ENCODE peak calls at places on chromosomes 16 and 17, in four cellular contexts. U is endothelial cell of umbilical vein, V is right atrium auricular region, K is right lobe of liver. O is an unnamed sample.
A peak's percentile ranks its signal among the peaks of the same experiment; 100 is the strongest.

GRCh38 chr17:8175795-8176196 is 384 bp downstream of the TMEM107 start:
- DNase-seq in K (no peak), V (no peak), U (no peak), O (no peak)

GRCh38 chr16:11793840-11794239 is 3.2 kb downstream of the ZC3H7A start:
- DNase-seq in U (no peak), V (no peak), K (no peak), O (no peak)

GRCh38 chr17:56292010-56292409 is 138.7 kb downstream of the ANKFN1 start:
- DNase-seq in K (no peak), U (peak; percentile 84), V (no peak), O (no peak)

GRCh38 chr17:82228278-82228841 is 482 bp upstream of the SLC16A3 start:
- DNase-seq in V (no peak), K (peak; percentile 69), U (peak; percentile 31), O (no peak)

GRCh38 chr17:78903101-78903779 is at the start of gene CEP295NL:
- DNase-seq in V (no peak), U (no peak), K (no peak), O (no peak)

GRCh38 chr16:67445441-67445912 is 14.6 kb downstream of the HSD11B2 start:
- DNase-seq in V (no peak), U (no peak), K (peak; percentile 96), O (no peak)

GRCh38 chr16:78761427-78761826 is 662.0 kb downstream of the WWOX start:
- DNase-seq in V (no peak), K (no peak), U (no peak), O (no peak)

GRCh38 chr16:52549011-52549692 is 2.2 kb upstream of the TOX3 start:
- DNase-seq in K (no peak), U (no peak), V (no peak), O (peak; percentile 48)

GRCh38 chr16:14151256-14152030 is 80.3 kb downstream of the MRTFB start:
- DNase-seq in V (no peak), K (peak; percentile 73), U (no peak), O (no peak)

GRCh38 chr17:75181608-75182318 is 996 bp downstream of the SUMO2 start:
- DNase-seq in K (peak; percentile 55), U (peak; percentile 38), V (no peak), O (no peak)

GRCh38 chr17:56222255-56222654 is 69.0 kb downstream of the ANKFN1 start:
- DNase-seq in V (no peak), K (no peak), U (no peak), O (no peak)

GRCh38 chr16:12317121-12317810 is 340.7 kb downstream of the SNX29 start:
- DNase-seq in V (no peak), K (no peak), U (no peak), O (no peak)

GRCh38 chr16:54422159-54422558 is 135.6 kb upstream of the IRX3 start:
- DNase-seq in V (no peak), U (no peak), K (peak; percentile 85), O (no peak)

GRCh38 chr16:70695351-70696070 is 9.7 kb upstream of the MTSS2 start:
- DNase-seq in U (peak; percentile 86), K (no peak), V (no peak), O (no peak)

GRCh38 chr17:8155341-8156173 is 3.4 kb upstream of the PER1 start:
- DNase-seq in V (no peak), U (no peak), K (no peak), O (no peak)

GRCh38 chr17:70060415-70060814 is 14.6 kb upstream of the KCNJ16 start:
- DNase-seq in K (no peak), U (no peak), V (no peak), O (no peak)

GRCh38 chr16:17776888-17777287 is 306.1 kb upstream of the XYLT1 start:
- DNase-seq in K (no peak), V (no peak), U (no peak), O (no peak)

GRCh38 chr16:84993926-84994325 is 17.4 kb downstream of the ZDHHC7 start:
- DNase-seq in K (no peak), V (no peak), U (no peak), O (no peak)

GRCh38 chr17:60395508-60396065 is 3.7 kb upstream of the USP32 start:
- DNase-seq in K (no peak), V (no peak), U (no peak), O (no peak)

GRCh38 chr17:52025231-52025630 is 133.3 kb downstream of the CA10 start:
- DNase-seq in U (no peak), K (no peak), V (no peak), O (no peak)

GRCh38 chr16:23821875-23822688 is 13.7 kb upstream of the PRKCB start:
- DNase-seq in V (no peak), K (no peak), U (no peak), O (no peak)

GRCh38 chr17:78362671-78363070 is 2.8 kb upstream of the SOCS3 start:
- DNase-seq in K (no peak), U (no peak), V (no peak), O (no peak)

GRCh38 chr17:63440127-63440769 is 5.9 kb downstream of the CYB561 start:
- DNase-seq in U (no peak), K (no peak), V (no peak), O (no peak)

GRCh38 chr17:5249615-5250014 is 15.0 kb upstream of the SCIMP start:
- DNase-seq in U (peak; percentile 75), K (peak; percentile 58), V (peak; percentile 69), O (peak; percentile 50)

GRCh38 chr17:27544350-27545131 is 86.4 kb upstream of the LGALS9 start:
- DNase-seq in K (no peak), U (no peak), V (no peak), O (no peak)

GRCh38 chr16:23216658-23217246 is 34.2 kb downstream of the SCNN1G start:
- DNase-seq in V (no peak), U (no peak), K (no peak), O (no peak)

GRCh38 chr17:43033947-43034622 is 9.1 kb downstream of the RND2 start:
- DNase-seq in K (no peak), V (no peak), U (no peak), O (no peak)

GRCh38 chr17:43545383-43545632 is 832 bp downstream of the ETV4 start:
- DNase-seq in V (no peak), K (no peak), U (no peak), O (no peak)

GRCh38 chr16:85168732-85169256 is 56.5 kb upstream of the CIBAR2 start:
- DNase-seq in U (no peak), K (peak; percentile 79), V (peak; percentile 73), O (no peak)

GRCh38 chr16:17301593-17302135 is 169.1 kb downstream of the XYLT1 start:
- DNase-seq in U (no peak), V (no peak), K (no peak), O (no peak)

GRCh38 chr16:88772871-88773811 is 11.9 kb downstream of the PIEZO1 start:
- DNase-seq in V (no peak), K (no peak), U (no peak), O (no peak)

GRCh38 chr17:5500247-5500803 is 14.0 kb downstream of the MIS12 start:
- DNase-seq in V (no peak), K (no peak), U (peak; percentile 16), O (no peak)

GRCh38 chr16:89054261-89054661 is 39.4 kb upstream of the ACSF3 start:
- DNase-seq in V (no peak), K (no peak), U (no peak), O (no peak)

GRCh38 chr17:48608921-48609505 is 1.8 kb downstream of the HOXB7 start:
- DNase-seq in U (no peak), K (no peak), V (no peak), O (no peak)

GRCh38 chr17:48611213-48611612 is 396 bp upstream of the HOXB7 start:
- DNase-seq in V (no peak), U (no peak), K (no peak), O (no peak)

GRCh38 chr17:48609754-48610281 is 999 bp downstream of the HOXB7 start:
- DNase-seq in K (no peak), V (no peak), U (no peak), O (no peak)

GRCh38 chr17:48611681-48612455 is 1.1 kb upstream of the HOXB7 start:
- DNase-seq in U (peak; percentile 39), K (no peak), V (no peak), O (no peak)

GRCh38 chr17:48610282-48611211 is at the start of gene HOXB7:
- DNase-seq in U (peak; percentile 79), K (no peak), V (no peak), O (no peak)
- H3K27me3 ChIP-seq in U (peaks cover 5% of the 10 kb centered on the region), K (peaks cover 24% of the 10 kb centered on the region), V (peaks cover 71% of the 10 kb centered on the region), O (peaks cover 94% of the 10 kb centered on the region)

GRCh38 chr16:102060-102855 is 24.2 kb downstream of the MPG start:
- DNase-seq in U (peak; percentile 65), V (peak; percentile 82), K (peak; percentile 84), O (no peak)
- H3K4me3 ChIP-seq in U (no peak overlapping the region), V (no peak overlapping the region), K (no peak overlapping the region), O (no peak overlapping the region)

DNA sequence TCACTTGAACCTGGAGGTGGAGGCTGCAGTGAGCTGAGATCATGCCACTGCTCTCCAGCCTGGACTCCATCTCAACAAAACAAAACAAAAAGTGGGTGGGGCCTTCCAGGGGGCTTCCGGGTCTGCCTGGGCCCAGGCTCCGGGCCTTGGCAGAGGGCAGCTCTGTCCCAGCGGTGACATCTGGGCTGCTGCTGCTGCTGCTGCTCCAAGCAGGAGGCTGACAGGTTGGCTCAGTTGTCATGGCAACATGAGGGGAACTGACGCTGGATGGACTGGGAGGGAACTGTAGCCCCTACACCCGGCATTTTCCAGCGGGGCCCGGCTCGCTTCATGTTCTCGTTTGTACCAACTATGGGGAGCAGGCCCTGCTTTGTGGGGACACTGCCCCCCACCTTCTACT is 4.0 kb downstream of the BAIAP3 start:
- DNase-seq in U (no peak), K (no peak), V (no peak), O (no peak)
- H3K27me3 ChIP-seq in U (peaks cover 21% of the 10 kb centered on the region), K (no peaks in the 10 kb centered on the region), V (peaks cover 9% of the 10 kb centered on the region), O (peaks cover 13% of the 10 kb centered on the region)

DNA sequence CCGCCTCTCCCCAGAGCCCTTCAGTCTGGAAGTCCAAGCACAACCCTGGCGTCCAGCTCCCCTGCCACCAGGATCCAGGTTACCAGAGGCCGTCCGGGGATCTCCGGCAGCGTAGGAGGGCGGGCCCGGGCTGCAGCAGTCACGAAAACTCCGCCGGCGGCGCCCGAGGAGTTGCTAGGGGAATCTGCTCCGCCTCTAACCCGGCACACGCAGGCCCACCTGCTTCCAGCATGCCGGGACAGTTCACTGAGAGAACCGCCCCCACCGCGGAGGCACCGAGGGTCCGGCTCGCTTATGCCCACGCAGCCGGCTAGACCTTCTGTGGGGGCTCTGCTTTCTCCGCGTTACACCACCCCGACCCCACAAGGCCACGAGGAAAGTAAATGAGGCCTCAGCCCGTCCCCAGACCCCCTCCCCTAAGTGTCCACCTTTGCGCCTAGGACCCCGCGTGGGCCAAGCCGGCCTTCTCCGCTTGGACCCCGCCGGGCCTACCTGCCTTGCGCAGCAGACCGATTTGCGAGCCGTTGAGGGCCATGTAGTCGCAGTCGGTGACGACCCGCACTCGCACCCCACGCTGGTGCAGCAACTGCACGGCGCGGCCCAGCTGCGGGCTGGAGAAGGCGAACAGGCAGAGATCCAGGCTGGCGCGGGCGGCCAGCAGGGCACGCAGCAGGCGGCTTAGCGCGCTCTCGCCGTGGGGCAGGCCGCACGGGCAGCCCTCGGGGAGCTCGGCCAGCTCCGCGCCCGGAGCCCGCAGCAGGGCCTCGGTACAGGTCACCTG is 575 bp downstream of the PLD6 start:
- DNase-seq in V (no peak), K (peak; percentile 83), U (peak; percentile 41), O (no peak)
- H3K4me3 ChIP-seq in V (peak overlapping the region; percentile 33), K (peak overlapping the region; percentile 39), U (peak overlapping the region; percentile 53), O (peak overlapping the region; percentile 19)